ENCODE peak calls at places on chromosome 1, in ten cellular contexts. V is left ventricle myocardium inferior, H is mucosa of descending colon, Q is lung, N is AG04450, I is tibial artery, E is A673, P is K562, Z is AG09309, A is upper lobe of left lung. D is an unnamed sample.

GRCh38 chr1:5750186-5751170 is 241.7 kb downstream of the NPHP4 start:
- DNase-seq in V (no peak), H (no peak), Q (no peak), N (no peak), I (no peak), E (no peak), P (no peak), Z (no peak), A (no peak), D (no peak)

GRCh38 chr1:67814121-67814772 is 19.0 kb downstream of the GNG12 start:
- DNase-seq in V (no peak), H (no peak), Q (no peak), N (no peak), I (no peak), E (no peak), P (no peak), Z (no peak), A (no peak), D (peak; percentile 27)

GRCh38 chr1:228867951-228868730 is 132.9 kb downstream of the RHOU start:
- DNase-seq in V (no peak), H (peak; percentile 47), Q (no peak), N (no peak), I (no peak), E (no peak), P (no peak), Z (no peak), A (no peak), D (no peak)

GRCh38 chr1:169546087-169546995 is 39.9 kb downstream of the F5 start:
- DNase-seq in V (no peak), H (no peak), Q (peak; percentile 54), N (peak; percentile 45), I (peak; percentile 41), E (peak; percentile 80), P (peak; percentile 82), Z (peak; percentile 46), A (peak; percentile 51), D (peak; percentile 86)

GRCh38 chr1:88655685-88656299 is 28.3 kb upstream of the PKN2 start:
- DNase-seq in V (no peak), H (no peak), Q (no peak), N (no peak), I (no peak), E (peak; percentile 36), P (peak; percentile 39), Z (no peak), A (no peak), D (peak; percentile 33)

GRCh38 chr1:8134546-8135235 is 108.6 kb upstream of the ERRFI1 start:
- DNase-seq in V (no peak), H (no peak), Q (no peak), N (no peak), I (no peak), E (no peak), P (no peak), Z (no peak), A (no peak), D (no peak)

GRCh38 chr1:31761883-31762282 is 2.3 kb downstream of the ADGRB2 start:
- DNase-seq in V (no peak), H (no peak), Q (no peak), N (peak; percentile 21), I (no peak), E (no peak), P (no peak), Z (peak; percentile 50), A (no peak), D (no peak)

GRCh38 chr1:21659099-21659923 is 9.8 kb downstream of the RAP1GAP start:
- DNase-seq in V (peak; percentile 70), H (peak; percentile 75), Q (peak; percentile 82), N (no peak), I (peak; percentile 60), E (peak; percentile 75), P (peak; percentile 90), Z (no peak), A (peak; percentile 90), D (peak; percentile 60)

GRCh38 chr1:2179283-2180013 is 15.1 kb downstream of the FAAP20 start:
- DNase-seq in V (no peak), H (no peak), Q (no peak), N (no peak), I (no peak), E (peak; percentile 50), P (peak; percentile 54), Z (no peak), A (no peak), D (no peak)

GRCh38 chr1:221117548-221117951 is 238.3 kb downstream of the HLX start:
- DNase-seq in V (peak; percentile 28), H (no peak), Q (no peak), N (peak; percentile 24), I (peak; percentile 47), E (no peak), P (no peak), Z (peak; percentile 69), A (no peak), D (no peak)

GRCh38 chr1:109640285-109640865 is 15.5 kb upstream of the GSTM4 start:
- DNase-seq in V (peak; percentile 85), H (peak; percentile 79), Q (peak; percentile 88), N (no peak), I (peak; percentile 85), E (peak; percentile 81), P (peak; percentile 88), Z (no peak), A (peak; percentile 87), D (peak; percentile 68)

GRCh38 chr1:150302907-150303306 is 9.2 kb downstream of the MRPS21 start:
- DNase-seq in V (no peak), H (no peak), Q (no peak), N (no peak), I (no peak), E (no peak), P (no peak), Z (no peak), A (no peak), D (no peak)

GRCh38 chr1:186202174-186202843 is 172.7 kb downstream of the TPR start:
- DNase-seq in V (peak; percentile 18), H (no peak), Q (peak; percentile 36), N (no peak), I (peak; percentile 85), E (no peak), P (no peak), Z (no peak), A (peak; percentile 25), D (no peak)

GRCh38 chr1:210901981-210902770 is 231.8 kb downstream of the KCNH1 start:
- DNase-seq in V (no peak), H (no peak), Q (no peak), N (no peak), I (no peak), E (no peak), P (no peak), Z (no peak), A (no peak), D (no peak)

GRCh38 chr1:43358121-43358745 is 548 bp upstream of the CDC20 start:
- DNase-seq in V (no peak), H (no peak), Q (no peak), N (no peak), I (peak; percentile 24), E (peak; percentile 67), P (peak; percentile 80), Z (no peak), A (peak; percentile 50), D (peak; percentile 61)

GRCh38 chr1:20634594-20635084 is 1.4 kb downstream of the PINK1 start:
- DNase-seq in V (no peak), H (no peak), Q (peak; percentile 72), N (no peak), I (no peak), E (peak; percentile 77), P (peak; percentile 49), Z (no peak), A (peak; percentile 81), D (peak; percentile 65)

GRCh38 chr1:203573730-203574129 is 52.9 kb upstream of the ATP2B4 start:
- DNase-seq in V (no peak), H (no peak), Q (no peak), N (no peak), I (no peak), E (no peak), P (no peak), Z (no peak), A (no peak), D (no peak)
- TF ChIP-seq CTCF in V (no peak), H (no peak), Q (no peak), N (no peak), I (no peak), E (no peak), P (peak; percentile 4), Z (no peak), A (no peak), D (no peak)

GRCh38 chr1:112444269-112444668 is 48.3 kb downstream of the CTTNBP2NL start:
- DNase-seq in V (no peak), H (no peak), Q (no peak), N (no peak), I (no peak), E (no peak), P (no peak), Z (no peak), A (no peak), D (peak; percentile 43)
- H3K4me3 ChIP-seq in V (no peak overlapping the region), H (no peak overlapping the region), Q (no peak overlapping the region), N (no peak overlapping the region), I (no peak overlapping the region), E (no peak overlapping the region), P (no peak overlapping the region), Z (no peak overlapping the region), A (no peak overlapping the region), D (no peak overlapping the region)

DNA sequence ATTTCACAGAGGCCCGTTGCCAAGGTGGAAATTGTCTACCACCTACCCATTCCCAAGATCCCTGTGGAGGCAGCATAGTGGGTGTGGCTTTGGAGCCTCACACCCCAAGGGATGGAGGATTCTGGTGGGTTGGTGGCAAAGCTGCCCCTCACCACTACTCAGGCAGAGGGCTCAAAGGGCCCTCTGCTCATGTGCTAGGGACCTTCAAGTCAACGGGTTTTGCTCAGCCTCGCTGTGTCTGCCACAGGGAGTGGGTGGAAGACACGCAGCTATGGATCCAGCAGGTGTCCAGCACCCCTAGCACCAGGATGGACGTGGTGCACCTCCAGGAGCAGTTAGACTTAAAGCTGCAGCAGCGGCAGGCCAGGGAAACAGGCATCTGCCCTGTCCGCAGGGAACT is 2.3 kb downstream of the DNALI1 start:
- DNase-seq in V (no peak), H (no peak), Q (no peak), N (no peak), I (no peak), E (no peak), P (no peak), Z (no peak), A (no peak), D (no peak)
- TF ChIP-seq CTCF in V (no peak), H (no peak), Q (no peak), N (no peak), I (no peak), E (no peak), P (no peak), Z (no peak), A (no peak), D (no peak)

GRCh38 chr1:52595061-52595460 is 7.1 kb upstream of the GPX7 start:
- DNase-seq in V (no peak), H (no peak), Q (no peak), N (no peak), I (no peak), E (no peak), P (no peak), Z (no peak), A (no peak), D (no peak)
- H3K4me3 ChIP-seq in V (no peak overlapping the region), H (no peak overlapping the region), Q (no peak overlapping the region), N (no peak overlapping the region), I (no peak overlapping the region), E (no peak overlapping the region), P (no peak overlapping the region), Z (no peak overlapping the region), A (no peak overlapping the region), D (no peak overlapping the region)

D was measured in epithelial cell of esophagus.